ENCODE peak calls at places on chromosomes 3 and 15, in six cellular contexts. One of them, this sample, is unnamed.

GRCh38 chr15:101641894-101642293 is 10.3 kb downstream of the TM2D3 start:
- DNase-seq in hypothalamus: no peak
- DNase-seq in kidney tubule cell: peak
- DNase-seq in mucosa of gallbladder: no peak
- DNase-seq in NCI-H1105: no peak
- DNase-seq in dermis microvascular lymphatic vessel endothelial cell: peak
- DNase-seq in this sample: no peak

GRCh38 chr3:49803464-49804140 is 541 bp downstream of the INKA1 start:
- DNase-seq in hypothalamus: no peak
- DNase-seq in kidney tubule cell: no peak
- DNase-seq in mucosa of gallbladder: no peak
- DNase-seq in NCI-H1105: peak
- DNase-seq in dermis microvascular lymphatic vessel endothelial cell: peak
- DNase-seq in this sample: no peak

GRCh38 chr3:99865321-99865720 is 47.7 kb downstream of the CMSS1 start:
- DNase-seq in hypothalamus: no peak
- DNase-seq in kidney tubule cell: no peak
- DNase-seq in mucosa of gallbladder: no peak
- DNase-seq in NCI-H1105: no peak
- DNase-seq in dermis microvascular lymphatic vessel endothelial cell: peak
- DNase-seq in this sample: no peak

GRCh38 chr3:30607032-30607833 is 832 bp downstream of the TGFBR2 start:
- DNase-seq in hypothalamus: no peak
- DNase-seq in kidney tubule cell: peak
- DNase-seq in mucosa of gallbladder: peak
- DNase-seq in NCI-H1105: no peak
- DNase-seq in dermis microvascular lymphatic vessel endothelial cell: peak
- DNase-seq in this sample: peak

GRCh38 chr3:197942956-197943556 is 6.9 kb upstream of the RPL35A start:
- DNase-seq in hypothalamus: no peak
- DNase-seq in kidney tubule cell: peak
- DNase-seq in mucosa of gallbladder: no peak
- DNase-seq in NCI-H1105: peak
- DNase-seq in dermis microvascular lymphatic vessel endothelial cell: peak
- DNase-seq in this sample: no peak

GRCh38 chr3:111607242-111607641 is 12.1 kb upstream of the ZBED2 start:
- DNase-seq in hypothalamus: no peak
- DNase-seq in kidney tubule cell: no peak
- DNase-seq in mucosa of gallbladder: no peak
- DNase-seq in NCI-H1105: no peak
- DNase-seq in dermis microvascular lymphatic vessel endothelial cell: no peak
- DNase-seq in this sample: no peak

GRCh38 chr3:119229190-119229589 is 11.5 kb downstream of the B4GALT4 start:
- DNase-seq in hypothalamus: no peak
- DNase-seq in kidney tubule cell: no peak
- DNase-seq in mucosa of gallbladder: no peak
- DNase-seq in NCI-H1105: no peak
- DNase-seq in dermis microvascular lymphatic vessel endothelial cell: no peak
- DNase-seq in this sample: no peak

GRCh38 chr15:80480909-80481308 is 76.7 kb downstream of the ARNT2 start:
- DNase-seq in hypothalamus: no peak
- DNase-seq in kidney tubule cell: peak
- DNase-seq in mucosa of gallbladder: peak
- DNase-seq in NCI-H1105: no peak
- DNase-seq in dermis microvascular lymphatic vessel endothelial cell: peak
- DNase-seq in this sample: no peak

GRCh38 chr3:100175637-100176250 is 61.4 kb upstream of the FILIP1L start:
- DNase-seq in hypothalamus: no peak
- DNase-seq in kidney tubule cell: no peak
- DNase-seq in mucosa of gallbladder: no peak
- DNase-seq in NCI-H1105: no peak
- DNase-seq in dermis microvascular lymphatic vessel endothelial cell: peak
- DNase-seq in this sample: no peak

GRCh38 chr3:136135039-136135802 is 60.9 kb downstream of the MSL2 start:
- DNase-seq in hypothalamus: no peak
- DNase-seq in kidney tubule cell: no peak
- DNase-seq in mucosa of gallbladder: no peak
- DNase-seq in NCI-H1105: no peak
- DNase-seq in dermis microvascular lymphatic vessel endothelial cell: no peak
- DNase-seq in this sample: no peak

GRCh38 chr15:35455201-35455600 is 90.8 kb downstream of the DPH6 start:
- DNase-seq in hypothalamus: no peak
- DNase-seq in kidney tubule cell: no peak
- DNase-seq in mucosa of gallbladder: no peak
- DNase-seq in NCI-H1105: no peak
- DNase-seq in dermis microvascular lymphatic vessel endothelial cell: no peak
- DNase-seq in this sample: no peak

GRCh38 chr15:62112051-62112450 is 45.3 kb downstream of the C2CD4A start:
- DNase-seq in hypothalamus: no peak
- DNase-seq in kidney tubule cell: no peak
- DNase-seq in mucosa of gallbladder: no peak
- DNase-seq in NCI-H1105: no peak
- DNase-seq in dermis microvascular lymphatic vessel endothelial cell: no peak
- DNase-seq in this sample: no peak

GRCh38 chr3:9781978-9782575 is 10.2 kb downstream of the TADA3 start:
- DNase-seq in hypothalamus: no peak
- DNase-seq in kidney tubule cell: no peak
- DNase-seq in mucosa of gallbladder: no peak
- DNase-seq in NCI-H1105: no peak
- DNase-seq in dermis microvascular lymphatic vessel endothelial cell: no peak
- DNase-seq in this sample: no peak

GRCh38 chr3:197434841-197435240 is 120.9 kb downstream of the BDH1 start:
- DNase-seq in hypothalamus: no peak
- DNase-seq in kidney tubule cell: no peak
- DNase-seq in mucosa of gallbladder: no peak
- DNase-seq in NCI-H1105: no peak
- DNase-seq in dermis microvascular lymphatic vessel endothelial cell: no peak
- DNase-seq in this sample: no peak

GRCh38 chr15:70741107-70741511 is 22.2 kb downstream of the UACA start:
- DNase-seq in hypothalamus: no peak
- DNase-seq in kidney tubule cell: peak
- DNase-seq in mucosa of gallbladder: peak
- DNase-seq in NCI-H1105: no peak
- DNase-seq in dermis microvascular lymphatic vessel endothelial cell: peak
- DNase-seq in this sample: no peak

GRCh38 chr15:91706366-91707032 is 147.0 kb upstream of the SLCO3A1 start:
- DNase-seq in hypothalamus: peak
- DNase-seq in kidney tubule cell: peak
- DNase-seq in mucosa of gallbladder: peak
- DNase-seq in NCI-H1105: peak
- DNase-seq in dermis microvascular lymphatic vessel endothelial cell: no peak
- DNase-seq in this sample: peak

GRCh38 chr15:57477736-57478522 is 101.6 kb downstream of the CGNL1 start:
- DNase-seq in hypothalamus: no peak
- DNase-seq in kidney tubule cell: peak
- DNase-seq in mucosa of gallbladder: peak
- DNase-seq in NCI-H1105: no peak
- DNase-seq in dermis microvascular lymphatic vessel endothelial cell: no peak
- DNase-seq in this sample: no peak

GRCh38 chr3:59766165-59766872 is 716.5 kb upstream of the CFAP20DC start:
- DNase-seq in hypothalamus: no peak
- DNase-seq in kidney tubule cell: no peak
- DNase-seq in mucosa of gallbladder: peak
- DNase-seq in NCI-H1105: no peak
- DNase-seq in dermis microvascular lymphatic vessel endothelial cell: no peak
- DNase-seq in this sample: no peak